ENCODE peak calls at places on chromosomes 13 and 19, in six cellular contexts. Q, W, D, T, B and G are unnamed samples. For H3K36me3, the result is how much of the 10 kb centered on the place peaks cover.

GRCh38 chr19:12064266-12065099 is at the start of gene ZNF844:
- DNase-seq in W (peak), T (peak), Q (peak), D (peak), B (peak), G (peak)

GRCh38 chr13:39415403-39415802 is 187.6 kb downstream of the LHFPL6 start:
- DNase-seq in Q (peak), T (peak), D (peak), W (peak), B (no peak), G (no peak)

GRCh38 chr13:114212096-114212495 is 22.6 kb upstream of the CDC16 start:
- DNase-seq in D (no peak), B (no peak), Q (no peak), W (no peak), T (peak), G (no peak)

GRCh38 chr19:48795055-48795854 is 15.6 kb downstream of the BCAT2 start:
- DNase-seq in T (peak), Q (peak), B (peak), W (peak), D (peak), G (peak)

GRCh38 chr13:72523049-72523448 is 204.4 kb downstream of the MZT1 start:
- DNase-seq in Q (no peak), T (no peak), B (no peak), W (no peak), D (no peak), G (no peak)

GRCh38 chr19:7115721-7116120 is 46.2 kb downstream of the ZNF557 start:
- DNase-seq in Q (no peak), T (no peak), W (peak), D (no peak), B (no peak), G (no peak)

GRCh38 chr19:36686365-36687213 is 823 bp upstream of the ZNF567 start:
- DNase-seq in T (no peak), B (peak), W (no peak), Q (no peak), D (peak), G (no peak)

GRCh38 chr19:16626796-16627193 is 1.2 kb downstream of the MED26 start:
- DNase-seq in B (no peak), T (no peak), Q (no peak), W (no peak), D (no peak), G (no peak)

GRCh38 chr13:75425216-75426009 is 56.6 kb downstream of the TBC1D4 start:
- DNase-seq in W (no peak), D (no peak), T (no peak), Q (no peak), B (no peak), G (no peak)

GRCh38 chr13:77225946-77226345 is 100.9 kb downstream of the MYCBP2 start:
- DNase-seq in B (no peak), D (no peak), W (no peak), T (no peak), Q (no peak), G (no peak)

GRCh38 chr13:75480691-75481175 is 1.2 kb downstream of the TBC1D4 start:
- DNase-seq in D (peak), B (peak), W (peak), T (peak), Q (peak), G (peak)

GRCh38 chr13:35471466-35472307 is 4.8 kb downstream of the MAB21L1 start:
- DNase-seq in D (no peak), T (no peak), W (no peak), Q (no peak), B (no peak), G (no peak)

GRCh38 chr19:10654610-10655456 is 687 bp downstream of the ILF3 start:
- DNase-seq in B (peak), D (peak), Q (peak), W (peak), T (peak), G (no peak)

GRCh38 chr19:31066385-31066784 is 282.9 kb downstream of the TSHZ3 start:
- DNase-seq in T (no peak), W (no peak), D (no peak), Q (no peak), B (no peak), G (no peak)

GRCh38 chr13:29572575-29572974 is 22.9 kb downstream of the SLC7A1 start:
- DNase-seq in Q (no peak), T (no peak), B (no peak), W (no peak), D (no peak), G (no peak)

GRCh38 chr13:62779146-62779545 is 1363.5 kb upstream of the PCDH20 start:
- DNase-seq in W (no peak), T (no peak), Q (no peak), B (no peak), D (no peak), G (no peak)

GRCh38 chr19:11381535-11382369 is 2.4 kb downstream of the EPOR start:
- DNase-seq in Q (peak), D (no peak), B (peak), T (peak), W (no peak), G (peak)

GRCh38 chr19:45079063-45079910 is at the start of gene GEMIN7:
- DNase-seq in W (peak), B (peak), Q (peak), D (peak), T (peak), G (peak)

GRCh38 chr13:35838356-35838755 is 292.8 kb downstream of the DCLK1 start:
- DNase-seq in B (no peak), D (no peak), T (peak), Q (no peak), W (no peak), G (no peak)

GRCh38 chr19:41694196-41694595 is 6.1 kb upstream of the CEACAM7 start:
- DNase-seq in Q (no peak), D (no peak), W (no peak), B (no peak), T (no peak), G (no peak)

GRCh38 chr13:26555413-26555812 is 2.1 kb upstream of the WASF3 start:
- DNase-seq in D (no peak), Q (no peak), B (no peak), W (no peak), T (no peak), G (no peak)

GRCh38 chr13:21557995-21558394 is 46.0 kb downstream of the MICU2 start:
- DNase-seq in W (no peak), Q (no peak), T (peak), B (no peak), D (no peak), G (no peak)

GRCh38 chr19:42134671-42135070 is 2.4 kb upstream of the POU2F2 start:
- DNase-seq in D (no peak), W (no peak), B (no peak), Q (no peak), T (no peak), G (no peak)

GRCh38 chr19:7789447-7789846 is 26.4 kb downstream of the CLEC4M start:
- DNase-seq in D (no peak), B (no peak), W (no peak), T (no peak), Q (no peak), G (no peak)

GRCh38 chr13:98910501-98910951 is 67.3 kb downstream of the DOCK9 start:
- DNase-seq in D (peak), Q (no peak), W (no peak), T (peak), B (no peak), G (no peak)

GRCh38 chr19:4693078-4693350 is 22.9 kb upstream of the MYDGF start:
- DNase-seq in D (no peak), T (no peak), W (no peak), Q (no peak), B (no peak), G (no peak)

GRCh38 chr19:4694211-4694987 is 24.3 kb upstream of the MYDGF start:
- DNase-seq in Q (peak), T (peak), B (peak), W (peak), D (peak), G (no peak)

GRCh38 chr19:4692275-4693077 is 22.3 kb upstream of the MYDGF start:
- DNase-seq in Q (no peak), T (no peak), B (no peak), D (no peak), W (no peak), G (no peak)

GRCh38 chr19:4695224-4695731 is 25.1 kb upstream of the MYDGF start:
- DNase-seq in Q (no peak), D (peak), T (no peak), W (peak), B (peak), G (no peak)

GRCh38 chr19:4693471-4694121 is 23.5 kb upstream of the MYDGF start:
- DNase-seq in W (no peak), B (no peak), Q (no peak), D (no peak), T (no peak), G (no peak)
- H3K36me3 ChIP-seq in W (under half), B (half or more), Q (half or more), D (under half), T (under half), G (under half)

DNA sequence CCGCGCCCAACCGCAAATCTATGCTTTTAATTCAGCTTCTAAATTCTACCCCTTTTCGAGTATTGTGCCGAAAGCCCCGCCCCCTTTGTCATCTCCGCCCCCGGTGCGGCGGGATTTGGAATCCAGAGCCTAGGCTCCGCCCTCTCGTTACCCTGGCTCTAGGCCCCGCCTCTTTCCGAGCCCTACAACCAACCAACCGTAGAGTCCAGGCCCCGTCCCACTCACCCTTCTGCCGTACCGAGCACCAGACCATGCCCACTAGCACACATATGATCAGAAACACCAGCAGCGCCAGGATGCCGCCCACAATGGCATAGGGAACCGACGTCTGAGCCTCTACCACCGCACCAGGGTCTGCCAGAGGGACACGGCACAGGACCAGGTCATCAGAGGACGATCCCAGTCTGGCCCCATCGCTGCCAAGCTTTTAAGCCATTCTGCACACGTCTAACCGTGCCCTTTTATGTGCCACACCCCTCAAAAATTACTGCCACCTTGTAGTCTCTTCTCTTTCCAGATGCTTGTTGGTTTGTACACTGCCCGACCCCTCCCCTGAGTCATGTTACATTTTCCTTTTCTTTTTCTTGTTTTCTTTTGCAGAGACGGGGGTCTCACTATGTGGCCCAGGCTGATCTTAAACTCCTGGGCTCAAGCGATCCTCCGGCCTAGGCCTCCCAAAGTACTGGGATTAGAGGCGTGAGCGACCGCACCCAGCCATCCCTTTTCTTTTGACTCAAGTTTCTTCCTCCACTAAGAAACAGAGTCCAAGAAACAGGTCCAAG is 4.7 kb upstream of the ZNF428 start:
- DNase-seq in D (no peak), T (no peak), W (no peak), B (no peak), Q (no peak), G (no peak)
- TF ChIP-seq POLR2A in D (no peak), T (no peak), W (no peak), B (no peak), Q (no peak), G (no peak)

GRCh38 chr13:52177276-52177675 is 17.9 kb upstream of the NEK3 start:
- DNase-seq in D (no peak), Q (no peak), T (no peak), W (no peak), B (no peak), G (no peak)
- H3K36me3 ChIP-seq in D (under half), Q (half or more), T (under half), W (under half), B (under half), G (under half)

DNA sequence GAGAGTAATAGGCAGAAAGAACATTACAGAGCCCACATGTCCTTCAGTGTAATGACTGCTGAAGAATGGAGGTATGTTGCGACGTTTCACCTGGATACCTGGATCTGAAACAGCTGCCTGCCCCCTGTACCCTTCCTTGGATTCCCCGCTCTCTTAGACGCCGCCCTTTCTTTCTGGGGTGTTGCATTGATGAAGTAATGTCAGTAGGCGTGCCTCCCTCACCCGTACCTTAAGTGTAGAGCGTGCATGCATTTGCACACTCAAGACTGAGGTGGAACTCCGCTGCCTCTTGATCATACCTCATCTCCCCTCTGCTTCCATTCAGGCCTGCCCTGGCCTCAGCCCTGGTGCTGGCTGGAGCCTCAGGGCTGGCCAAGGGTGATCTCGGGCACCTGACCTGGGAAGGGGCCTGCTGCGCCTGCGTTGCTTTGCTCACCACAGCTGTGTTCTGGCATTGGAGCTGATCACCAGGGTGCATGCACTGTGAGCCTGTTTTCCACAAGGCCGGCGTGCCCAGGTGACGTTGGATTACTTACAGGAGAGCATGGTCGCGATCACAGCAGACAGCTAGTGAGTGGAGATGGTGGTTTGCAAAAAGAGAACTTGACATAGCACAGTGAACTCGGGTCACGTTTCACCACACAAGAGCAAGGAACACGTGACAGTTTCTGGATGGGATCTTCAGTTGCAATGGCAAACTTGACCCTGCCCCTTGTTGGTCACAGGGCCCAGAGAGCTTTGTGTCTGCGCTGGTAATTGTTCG is 99.0 kb downstream of the ARHGEF7 start:
- DNase-seq in W (no peak), D (no peak), Q (no peak), B (peak), T (no peak), G (peak)
- TF ChIP-seq POLR2A in W (no peak), D (no peak), Q (no peak), B (no peak), T (no peak), G (no peak)

DNA sequence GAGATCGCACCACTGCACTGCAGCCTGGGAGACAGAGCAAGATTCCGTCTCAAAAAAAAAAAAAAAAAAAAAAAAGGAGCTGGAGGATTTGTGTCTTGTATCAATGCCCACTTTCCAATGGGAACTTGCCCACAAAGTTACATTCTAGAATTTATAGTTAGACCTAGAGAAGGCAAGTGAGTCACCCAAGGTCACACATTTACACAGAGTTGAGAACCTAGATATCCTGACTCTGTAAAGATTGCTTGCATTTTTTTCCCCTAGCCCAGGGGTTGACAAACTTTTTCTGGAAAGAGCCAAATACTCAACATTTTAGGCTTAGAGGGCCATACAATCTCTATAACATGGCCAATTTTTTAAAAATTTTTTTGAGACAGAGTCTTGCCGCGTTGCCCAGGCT is 7.7 kb upstream of the BRD4 start:
- DNase-seq in B (no peak), D (no peak), Q (no peak), W (no peak), T (no peak), G (no peak)
- H3K36me3 ChIP-seq in B (under half), D (under half), Q (under half), W (under half), T (under half), G (under half)

GRCh38 chr13:61111529-61111928 is 304.1 kb downstream of the PCDH20 start:
- DNase-seq in W (no peak), Q (no peak), D (no peak), T (no peak), B (no peak), G (no peak)
- TF ChIP-seq POLR2A in W (no peak), Q (no peak), D (no peak), T (no peak), B (no peak), G (no peak)

GRCh38 chr19:33878136-33878535 is 81.5 kb downstream of the KCTD15 start:
- DNase-seq in D (no peak), T (no peak), B (no peak), Q (no peak), W (no peak), G (no peak)

GRCh38 chr19:33876192-33876591 is 79.5 kb downstream of the KCTD15 start:
- DNase-seq in Q (no peak), T (no peak), W (no peak), D (no peak), B (no peak), G (no peak)

GRCh38 chr19:33879818-33880575 is 83.3 kb downstream of the KCTD15 start:
- DNase-seq in W (no peak), T (peak), Q (no peak), B (peak), D (no peak), G (no peak)

GRCh38 chr19:33878912-33879810 is 82.5 kb downstream of the KCTD15 start:
- DNase-seq in W (no peak), T (no peak), B (no peak), Q (no peak), D (no peak), G (no peak)

DNA sequence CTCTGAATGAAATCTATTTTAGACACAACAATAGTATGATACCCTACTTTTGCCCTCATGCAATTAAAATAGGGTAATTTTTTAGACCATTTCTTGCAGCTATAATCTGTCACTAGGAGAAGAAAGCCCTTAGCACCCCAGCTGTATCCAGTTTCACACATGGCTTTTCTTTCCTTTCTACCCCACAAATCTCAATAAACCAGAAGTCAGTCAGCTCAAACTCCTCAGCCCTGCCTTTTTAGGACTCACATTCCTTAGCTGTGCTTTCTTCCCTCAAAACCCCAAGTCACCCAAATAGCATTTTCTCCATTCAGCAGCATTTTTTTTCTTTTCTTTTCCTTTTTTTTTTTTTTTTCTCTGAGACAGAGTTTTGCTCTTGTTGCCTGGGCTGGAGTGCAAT is 79.9 kb downstream of the KCTD15 start:
- DNase-seq in B (no peak), D (no peak), Q (no peak), T (no peak), W (no peak), G (no peak)
- H3K36me3 ChIP-seq in B (under half), D (under half), Q (under half), T (under half), W (under half), G (under half)